ENCODE peak calls at places on chromosomes 12 and 14, in seven cellular contexts. Y is lung; D is PC-3; T is hepatocyte; M is neuronal stem cell; U is foreskin keratinocyte; W is CD8-positive, alpha-beta memory T cell. B is an unnamed sample. For H3K4me1, the result is how much of the 10 kb centered on the place peaks cover.

GRCh38 chr12:108668532-108668931 is 34.8 kb upstream of the SELPLG start:
- DNase-seq in M (no peak), U (no peak), T (no peak), W (no peak), D (no peak), Y (no peak), B (no peak)

GRCh38 chr12:53476769-53477209 is 22.5 kb downstream of the MAP3K12 start:
- DNase-seq in W (no peak), T (no peak), U (no peak), M (no peak), D (peak), Y (no peak), B (no peak)

GRCh38 chr14:24165785-24166184 is 4.7 kb downstream of the IRF9 start:
- DNase-seq in Y (no peak), M (no peak), U (no peak), D (no peak), T (no peak), W (no peak), B (no peak)

GRCh38 chr12:50504798-50505385 is at the start of gene DIP2B:
- DNase-seq in Y (peak), W (peak), M (peak), T (peak), U (peak), D (peak), B (peak)

GRCh38 chr12:67269632-67270578 is 747 bp downstream of the CAND1 start:
- DNase-seq in U (peak), M (no peak), W (peak), Y (peak), D (peak), T (peak), B (peak)

GRCh38 chr12:807041-807717 is 54.8 kb downstream of the WNK1 start:
- DNase-seq in D (no peak), W (no peak), Y (no peak), U (no peak), T (no peak), M (no peak), B (no peak)

GRCh38 chr12:93667672-93668071 is 9.5 kb upstream of the CRADD start:
- DNase-seq in T (no peak), M (no peak), Y (no peak), D (no peak), W (no peak), U (no peak), B (no peak)

GRCh38 chr12:22048351-22049041 is 2.5 kb downstream of the CMAS start:
- DNase-seq in M (no peak), D (no peak), W (no peak), Y (no peak), U (no peak), T (peak), B (no peak)

GRCh38 chr14:102824832-102825231 is 47.6 kb downstream of the TRAF3 start:
- DNase-seq in M (no peak), U (peak), T (peak), Y (no peak), D (peak), W (no peak), B (no peak)

GRCh38 chr14:88189040-88189839 is 133.8 kb downstream of the KCNK10 start:
- DNase-seq in T (peak), M (peak), U (peak), Y (peak), W (peak), D (peak), B (no peak)

GRCh38 chr12:121114019-121114639 is 18.5 kb upstream of the P2RX7 start:
- DNase-seq in Y (no peak), W (no peak), U (peak), T (no peak), D (no peak), M (no peak), B (no peak)

GRCh38 chr12:105670664-105671063 is 340.2 kb downstream of the C12orf75 start:
- DNase-seq in M (no peak), U (no peak), Y (peak), D (no peak), W (no peak), T (no peak), B (no peak)

GRCh38 chr14:101876539-101876938 is 87.8 kb upstream of the DYNC1H1 start:
- DNase-seq in T (peak), Y (peak), D (no peak), W (peak), M (no peak), U (no peak), B (peak)

GRCh38 chr12:105931104-105931503 is 207.7 kb downstream of the NUAK1 start:
- DNase-seq in D (no peak), M (no peak), T (no peak), W (no peak), Y (no peak), U (no peak), B (no peak)

GRCh38 chr12:124548854-124549378 is 18.5 kb downstream of the NCOR2 start:
- DNase-seq in T (peak), Y (peak), M (no peak), D (no peak), U (peak), W (no peak), B (peak)

GRCh38 chr12:62191747-62192485 is 68.3 kb upstream of the USP15 start:
- DNase-seq in Y (no peak), U (no peak), M (no peak), T (peak), D (no peak), W (no peak), B (no peak)

GRCh38 chr14:38098074-38098846 is 109.4 kb upstream of the SSTR1 start:
- DNase-seq in T (no peak), W (no peak), M (no peak), U (peak), Y (no peak), D (peak), B (no peak)

GRCh38 chr12:104736307-104736706 is 221.8 kb downstream of the SLC41A2 start:
- DNase-seq in U (no peak), W (no peak), D (no peak), Y (no peak), T (peak), M (no peak), B (no peak)

GRCh38 chr14:100767003-100767787 is 40.5 kb downstream of the DLK1 start:
- DNase-seq in T (no peak), D (no peak), U (no peak), W (no peak), M (no peak), Y (no peak), B (no peak)

DNA sequence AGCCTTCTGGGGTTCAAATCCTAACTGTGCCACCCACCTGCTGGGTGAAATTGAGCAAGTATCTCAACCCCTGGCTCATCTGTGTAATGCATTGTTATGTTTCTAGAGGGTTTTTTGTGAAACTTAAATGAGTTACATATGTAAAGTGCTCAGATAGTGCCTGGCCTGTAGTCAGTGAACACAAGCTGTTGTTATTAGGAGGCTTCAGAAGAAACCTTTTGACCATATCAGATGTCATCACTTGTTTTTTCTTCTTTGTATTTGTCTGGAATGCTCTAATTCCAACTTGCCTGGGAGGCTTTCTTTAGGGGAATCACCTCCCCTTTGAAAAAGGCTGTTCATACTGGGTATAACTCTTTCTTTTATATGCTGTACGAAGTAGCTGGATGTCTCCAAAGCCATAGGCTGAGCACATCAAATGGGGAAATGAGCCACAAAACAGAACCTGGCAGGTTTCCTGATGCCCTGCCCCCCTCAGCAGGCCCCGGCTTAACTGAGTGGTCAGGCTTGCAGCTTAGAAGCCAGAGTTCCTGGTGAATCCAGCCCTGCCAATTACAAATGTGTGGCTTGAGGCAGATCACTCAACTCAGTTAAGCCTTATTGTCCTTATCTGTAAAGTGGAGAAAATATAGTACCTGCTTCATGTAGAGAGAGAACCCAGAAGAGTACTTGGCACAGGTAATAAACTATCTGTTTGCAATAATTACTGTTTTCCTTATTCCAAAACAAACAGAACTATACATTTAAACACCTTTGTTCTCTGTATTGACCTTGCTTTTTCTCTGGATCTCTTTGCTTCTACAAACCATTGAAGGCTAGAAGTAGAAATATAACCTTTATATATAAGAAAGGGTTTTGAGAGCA is 71.0 kb upstream of the SRSF5 start:
- DNase-seq in T (no peak), Y (no peak), U (no peak), D (no peak), W (no peak), M (no peak), B (no peak)
- H3K4me1 ChIP-seq in T (half or more), Y (under half), U (under half), D (under half), W (under half), M (under half), B (under half)

GRCh38 chr12:119687344-119687865 is 19.5 kb downstream of the PRKAB1 start:
- DNase-seq in T (no peak), W (no peak), D (no peak), Y (no peak), U (no peak), M (no peak), B (no peak)

GRCh38 chr12:119686355-119686754 is 18.4 kb downstream of the PRKAB1 start:
- DNase-seq in T (no peak), D (no peak), U (no peak), Y (no peak), M (no peak), W (no peak), B (no peak)

GRCh38 chr12:119687879-119688278 is 19.9 kb downstream of the PRKAB1 start:
- DNase-seq in U (no peak), T (no peak), D (no peak), W (no peak), Y (no peak), M (no peak), B (no peak)

GRCh38 chr12:119685375-119685774 is 17.4 kb downstream of the PRKAB1 start:
- DNase-seq in U (no peak), M (no peak), T (no peak), W (no peak), Y (no peak), D (no peak), B (no peak)

GRCh38 chr12:119686776-119687175 is 18.8 kb downstream of the PRKAB1 start:
- DNase-seq in T (no peak), Y (no peak), M (no peak), U (no peak), D (no peak), W (no peak), B (no peak)
- H3K27ac ChIP-seq in T (no peak), Y (no peak), M (no peak), U (no peak), D (no peak), W (no peak), B (no peak)

GRCh38 chr12:102851246-102851645 is 65.8 kb downstream of the PAH start:
- DNase-seq in U (no peak), Y (no peak), T (no peak), W (no peak), M (no peak), D (peak), B (no peak)
- H3K4me1 ChIP-seq in U (under half), Y (under half), T (under half), W (under half), M (under half), D (under half), B (under half)

GRCh38 chr14:51743588-51744000 is 91.9 kb downstream of the FRMD6 start:
- DNase-seq in D (no peak), Y (no peak), T (no peak), M (no peak), W (no peak), U (no peak), B (no peak)
- H3K27ac ChIP-seq in D (no peak), Y (no peak), T (no peak), M (no peak), W (no peak), U (no peak), B (no peak)

DNA sequence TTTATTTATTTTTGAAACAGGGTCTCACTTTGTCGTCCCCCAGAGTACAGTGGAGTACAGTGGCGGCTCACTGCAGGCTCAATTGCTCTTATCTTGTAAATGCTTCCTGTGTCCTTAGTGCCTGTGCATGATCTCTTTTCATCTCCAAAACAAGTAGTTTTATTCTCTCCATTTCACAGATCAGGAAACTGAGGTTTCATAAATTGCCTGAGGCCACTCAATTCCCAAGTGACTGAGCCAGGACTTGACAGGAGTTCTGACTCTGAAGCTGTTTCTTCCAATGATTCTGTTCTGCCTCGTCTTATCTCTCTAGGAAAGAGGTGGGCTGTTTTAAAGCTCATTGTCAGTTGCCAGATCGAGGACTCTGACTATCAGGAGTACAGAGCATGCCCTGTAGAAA is 11.3 kb upstream of the GPR68 start:
- DNase-seq in W (no peak), D (no peak), U (no peak), Y (no peak), T (no peak), M (no peak), B (no peak)
- H3K4me1 ChIP-seq in W (under half), D (under half), U (under half), Y (under half), T (under half), M (under half), B (under half)

GRCh38 chr12:57210926-57211700 is 5.5 kb upstream of the NXPH4 start:
- DNase-seq in W (no peak), D (no peak), T (no peak), M (no peak), Y (no peak), U (no peak), B (peak)
- H3K27ac ChIP-seq in W (no peak), D (no peak), T (no peak), M (no peak), Y (no peak), U (no peak), B (peak)

GRCh38 chr12:45309826-45310626 is 94.1 kb downstream of the ANO6 start:
- DNase-seq in D (no peak), Y (no peak), M (no peak), T (no peak), U (no peak), W (no peak), B (no peak)

GRCh38 chr12:45312012-45312411 is 96.1 kb downstream of the ANO6 start:
- DNase-seq in T (no peak), W (no peak), U (no peak), M (no peak), Y (no peak), D (no peak), B (no peak)

GRCh38 chr12:45305904-45306303 is 90.0 kb downstream of the ANO6 start:
- DNase-seq in W (no peak), Y (no peak), D (no peak), T (peak), U (no peak), M (no peak), B (no peak)

GRCh38 chr12:45314770-45315169 is 98.9 kb downstream of the ANO6 start:
- DNase-seq in D (no peak), T (no peak), Y (no peak), U (no peak), W (no peak), M (no peak), B (no peak)

DNA sequence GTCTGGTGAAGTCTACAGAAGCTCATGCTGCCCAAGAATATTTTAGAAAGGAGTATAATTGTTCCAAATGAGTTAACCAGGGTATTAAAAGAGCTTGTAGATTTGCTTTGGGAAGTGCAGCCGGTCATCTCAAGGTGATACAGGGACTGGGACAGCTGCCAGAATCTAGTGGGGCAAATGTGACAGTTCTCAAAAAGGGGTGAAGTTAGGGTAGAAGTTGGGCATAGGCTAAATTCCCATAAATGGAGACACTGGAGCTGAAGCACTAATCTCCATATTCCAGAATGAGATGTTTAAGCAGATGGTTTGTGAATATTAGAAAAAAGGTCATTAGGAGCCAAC is 94.7 kb downstream of the ANO6 start:
- DNase-seq in M (no peak), T (no peak), U (no peak), W (no peak), D (no peak), Y (no peak), B (no peak)
- H3K4me1 ChIP-seq in M (under half), T (under half), U (under half), W (under half), D (under half), Y (under half), B (under half)

GRCh38 chr14:67487937-67488893 is at the start of gene TMEM229B:
- DNase-seq in D (no peak), U (no peak), T (no peak), M (no peak), W (peak), Y (peak), B (no peak)
- H3K27ac ChIP-seq in D (no peak), U (no peak), T (no peak), M (no peak), W (peak), Y (peak), B (no peak)

GRCh38 chr14:105503918-105504692 is 13.1 kb downstream of the TEDC1 start:
- DNase-seq in M (no peak), W (no peak), U (no peak), D (no peak), Y (no peak), T (no peak), B (no peak)
- H3K4me1 ChIP-seq in M (under half), W (under half), U (under half), D (under half), Y (under half), T (under half), B (under half)

GRCh38 chr12:4288296-4289019 is 14.9 kb downstream of the CCND2 start:
- DNase-seq in D (no peak), M (no peak), T (no peak), W (no peak), Y (no peak), U (no peak), B (no peak)
- H3K27ac ChIP-seq in D (no peak), M (peak), T (no peak), W (no peak), Y (peak), U (peak), B (no peak)